ENCODE peak calls at places on chromosomes 6 and 20, in nine cellular contexts. One of them, this sample, is unnamed.

GRCh38 chr20:10713161-10713560 is 39.4 kb upstream of the JAG1 start:
- DNase-seq in CD8-positive, alpha-beta memory T cell: no peak
- DNase-seq in AG09309: no peak
- DNase-seq in sigmoid colon: no peak
- DNase-seq in breast epithelium: no peak
- DNase-seq in heart right ventricle: no peak
- DNase-seq in adrenal gland: no peak
- DNase-seq in brain microvascular endothelial cell: no peak
- DNase-seq in tibial artery: no peak
- DNase-seq in this sample: no peak

GRCh38 chr6:21264288-21264818 is 329.2 kb upstream of the SOX4 start:
- DNase-seq in brain microvascular endothelial cell: no peak
- DNase-seq in heart right ventricle: no peak
- DNase-seq in sigmoid colon: no peak
- DNase-seq in breast epithelium: no peak
- DNase-seq in CD8-positive, alpha-beta memory T cell: no peak
- DNase-seq in tibial artery: no peak
- DNase-seq in adrenal gland: no peak
- DNase-seq in AG09309: no peak
- DNase-seq in this sample: no peak

GRCh38 chr6:141610741-141611140 is 522.0 kb upstream of the GJE1 start:
- DNase-seq in heart right ventricle: no peak
- DNase-seq in breast epithelium: no peak
- DNase-seq in CD8-positive, alpha-beta memory T cell: no peak
- DNase-seq in tibial artery: no peak
- DNase-seq in adrenal gland: no peak
- DNase-seq in AG09309: no peak
- DNase-seq in sigmoid colon: no peak
- DNase-seq in brain microvascular endothelial cell: peak
- DNase-seq in this sample: peak

GRCh38 chr20:50635676-50636600 is 55.4 kb downstream of the RIPOR3 start:
- DNase-seq in adrenal gland: peak
- DNase-seq in sigmoid colon: peak
- DNase-seq in brain microvascular endothelial cell: peak
- DNase-seq in heart right ventricle: peak
- DNase-seq in breast epithelium: peak
- DNase-seq in CD8-positive, alpha-beta memory T cell: peak
- DNase-seq in tibial artery: no peak
- DNase-seq in AG09309: no peak
- DNase-seq in this sample: peak

GRCh38 chr6:165389534-165389933 is 80.1 kb upstream of the C6orf118 start:
- DNase-seq in adrenal gland: peak
- DNase-seq in brain microvascular endothelial cell: no peak
- DNase-seq in CD8-positive, alpha-beta memory T cell: no peak
- DNase-seq in breast epithelium: no peak
- DNase-seq in sigmoid colon: no peak
- DNase-seq in tibial artery: no peak
- DNase-seq in AG09309: no peak
- DNase-seq in heart right ventricle: no peak
- DNase-seq in this sample: no peak

GRCh38 chr20:13029687-13030510 is 21.1 kb downstream of the SPTLC3 start:
- DNase-seq in adrenal gland: peak
- DNase-seq in sigmoid colon: no peak
- DNase-seq in CD8-positive, alpha-beta memory T cell: no peak
- DNase-seq in AG09309: peak
- DNase-seq in brain microvascular endothelial cell: peak
- DNase-seq in heart right ventricle: no peak
- DNase-seq in breast epithelium: no peak
- DNase-seq in tibial artery: no peak
- DNase-seq in this sample: peak

GRCh38 chr6:75922226-75922625 is 150.2 kb downstream of the IMPG1 start:
- DNase-seq in CD8-positive, alpha-beta memory T cell: no peak
- DNase-seq in heart right ventricle: no peak
- DNase-seq in tibial artery: no peak
- DNase-seq in sigmoid colon: no peak
- DNase-seq in adrenal gland: no peak
- DNase-seq in breast epithelium: no peak
- DNase-seq in AG09309: no peak
- DNase-seq in brain microvascular endothelial cell: peak
- DNase-seq in this sample: peak

GRCh38 chr20:11063459-11063858 is 389.7 kb upstream of the JAG1 start:
- DNase-seq in adrenal gland: no peak
- DNase-seq in CD8-positive, alpha-beta memory T cell: no peak
- DNase-seq in AG09309: no peak
- DNase-seq in heart right ventricle: no peak
- DNase-seq in tibial artery: no peak
- DNase-seq in sigmoid colon: no peak
- DNase-seq in breast epithelium: no peak
- DNase-seq in brain microvascular endothelial cell: no peak
- DNase-seq in this sample: no peak

GRCh38 chr6:137705166-137706064 is 161.6 kb upstream of the TNFAIP3 start:
- DNase-seq in AG09309: no peak
- DNase-seq in sigmoid colon: peak
- DNase-seq in breast epithelium: no peak
- DNase-seq in brain microvascular endothelial cell: peak
- DNase-seq in tibial artery: peak
- DNase-seq in adrenal gland: peak
- DNase-seq in heart right ventricle: peak
- DNase-seq in CD8-positive, alpha-beta memory T cell: peak
- DNase-seq in this sample: peak

GRCh38 chr20:54438166-54438565 is 37.2 kb upstream of the DOK5 start:
- DNase-seq in adrenal gland: no peak
- DNase-seq in brain microvascular endothelial cell: no peak
- DNase-seq in heart right ventricle: no peak
- DNase-seq in breast epithelium: no peak
- DNase-seq in tibial artery: no peak
- DNase-seq in CD8-positive, alpha-beta memory T cell: no peak
- DNase-seq in sigmoid colon: no peak
- DNase-seq in AG09309: no peak
- DNase-seq in this sample: no peak

GRCh38 chr20:61391812-61392520 is 139.9 kb downstream of the CDH4 start:
- DNase-seq in adrenal gland: no peak
- DNase-seq in CD8-positive, alpha-beta memory T cell: no peak
- DNase-seq in breast epithelium: no peak
- DNase-seq in sigmoid colon: no peak
- DNase-seq in AG09309: no peak
- DNase-seq in brain microvascular endothelial cell: no peak
- DNase-seq in tibial artery: no peak
- DNase-seq in heart right ventricle: no peak
- DNase-seq in this sample: no peak

GRCh38 chr20:61387961-61388360 is 135.9 kb downstream of the CDH4 start:
- DNase-seq in heart right ventricle: no peak
- DNase-seq in AG09309: no peak
- DNase-seq in tibial artery: no peak
- DNase-seq in CD8-positive, alpha-beta memory T cell: no peak
- DNase-seq in adrenal gland: no peak
- DNase-seq in brain microvascular endothelial cell: no peak
- DNase-seq in sigmoid colon: no peak
- DNase-seq in breast epithelium: no peak
- DNase-seq in this sample: no peak

GRCh38 chr20:61391185-61391584 is 139.1 kb downstream of the CDH4 start:
- DNase-seq in AG09309: no peak
- DNase-seq in heart right ventricle: no peak
- DNase-seq in sigmoid colon: no peak
- DNase-seq in breast epithelium: no peak
- DNase-seq in tibial artery: no peak
- DNase-seq in brain microvascular endothelial cell: no peak
- DNase-seq in adrenal gland: no peak
- DNase-seq in CD8-positive, alpha-beta memory T cell: no peak
- DNase-seq in this sample: no peak

GRCh38 chr20:61387204-61387958 is 135.3 kb downstream of the CDH4 start:
- DNase-seq in CD8-positive, alpha-beta memory T cell: no peak
- DNase-seq in brain microvascular endothelial cell: peak
- DNase-seq in breast epithelium: no peak
- DNase-seq in AG09309: no peak
- DNase-seq in heart right ventricle: peak
- DNase-seq in tibial artery: no peak
- DNase-seq in sigmoid colon: no peak
- DNase-seq in adrenal gland: no peak
- DNase-seq in this sample: peak

DNA sequence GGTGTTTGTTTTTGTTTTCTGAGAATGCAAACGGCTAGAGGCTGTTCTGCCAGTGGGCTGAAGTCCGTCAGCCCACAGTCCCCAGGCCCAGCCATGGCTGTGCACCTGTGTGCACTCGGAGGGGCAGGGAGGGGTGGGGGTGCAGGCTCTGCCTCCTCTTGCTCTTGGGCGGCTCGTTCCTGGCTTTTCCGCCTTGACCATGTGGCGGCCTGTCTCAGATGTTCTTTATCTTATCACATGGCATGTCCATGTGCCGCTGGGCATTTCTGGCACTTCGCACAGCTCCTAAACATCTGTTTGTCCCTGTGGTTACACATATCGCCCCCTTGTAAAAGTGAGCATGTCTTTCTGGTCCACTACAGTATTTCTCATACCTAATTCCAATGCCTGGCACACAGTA is 137.0 kb downstream of the CDH4 start:
- DNase-seq in adrenal gland: no peak
- DNase-seq in brain microvascular endothelial cell: no peak
- DNase-seq in breast epithelium: no peak
- DNase-seq in CD8-positive, alpha-beta memory T cell: no peak
- DNase-seq in heart right ventricle: no peak
- DNase-seq in tibial artery: no peak
- DNase-seq in AG09309: no peak
- DNase-seq in sigmoid colon: no peak
- DNase-seq in this sample: no peak
- H3K4me3 ChIP-seq in adrenal gland: no peak
- H3K4me3 ChIP-seq in brain microvascular endothelial cell: no peak
- H3K4me3 ChIP-seq in breast epithelium: no peak
- H3K4me3 ChIP-seq in CD8-positive, alpha-beta memory T cell: no peak
- H3K4me3 ChIP-seq in heart right ventricle: no peak
- H3K4me3 ChIP-seq in tibial artery: no peak
- H3K4me3 ChIP-seq in AG09309: no peak
- H3K4me3 ChIP-seq in sigmoid colon: no peak
- H3K4me3 ChIP-seq in this sample: no peak

GRCh38 chr6:28545955-28546354 is 20.3 kb downstream of the GPX5 start:
- DNase-seq in CD8-positive, alpha-beta memory T cell: no peak
- DNase-seq in AG09309: no peak
- DNase-seq in heart right ventricle: no peak
- DNase-seq in brain microvascular endothelial cell: no peak
- DNase-seq in sigmoid colon: no peak
- DNase-seq in adrenal gland: no peak
- DNase-seq in tibial artery: no peak
- DNase-seq in breast epithelium: no peak
- DNase-seq in this sample: no peak

GRCh38 chr6:28543671-28544131 is 18.0 kb downstream of the GPX5 start:
- DNase-seq in heart right ventricle: no peak
- DNase-seq in tibial artery: no peak
- DNase-seq in sigmoid colon: no peak
- DNase-seq in CD8-positive, alpha-beta memory T cell: no peak
- DNase-seq in AG09309: no peak
- DNase-seq in brain microvascular endothelial cell: no peak
- DNase-seq in breast epithelium: no peak
- DNase-seq in adrenal gland: no peak
- DNase-seq in this sample: no peak

GRCh38 chr6:28541996-28542395 is 16.3 kb downstream of the GPX5 start:
- DNase-seq in heart right ventricle: no peak
- DNase-seq in sigmoid colon: no peak
- DNase-seq in adrenal gland: no peak
- DNase-seq in brain microvascular endothelial cell: no peak
- DNase-seq in CD8-positive, alpha-beta memory T cell: no peak
- DNase-seq in AG09309: no peak
- DNase-seq in tibial artery: no peak
- DNase-seq in breast epithelium: no peak
- DNase-seq in this sample: peak

GRCh38 chr6:28544211-28544610 is 18.5 kb downstream of the GPX5 start:
- DNase-seq in CD8-positive, alpha-beta memory T cell: no peak
- DNase-seq in AG09309: no peak
- DNase-seq in tibial artery: no peak
- DNase-seq in brain microvascular endothelial cell: no peak
- DNase-seq in breast epithelium: no peak
- DNase-seq in heart right ventricle: no peak
- DNase-seq in adrenal gland: no peak
- DNase-seq in sigmoid colon: no peak
- DNase-seq in this sample: peak

DNA sequence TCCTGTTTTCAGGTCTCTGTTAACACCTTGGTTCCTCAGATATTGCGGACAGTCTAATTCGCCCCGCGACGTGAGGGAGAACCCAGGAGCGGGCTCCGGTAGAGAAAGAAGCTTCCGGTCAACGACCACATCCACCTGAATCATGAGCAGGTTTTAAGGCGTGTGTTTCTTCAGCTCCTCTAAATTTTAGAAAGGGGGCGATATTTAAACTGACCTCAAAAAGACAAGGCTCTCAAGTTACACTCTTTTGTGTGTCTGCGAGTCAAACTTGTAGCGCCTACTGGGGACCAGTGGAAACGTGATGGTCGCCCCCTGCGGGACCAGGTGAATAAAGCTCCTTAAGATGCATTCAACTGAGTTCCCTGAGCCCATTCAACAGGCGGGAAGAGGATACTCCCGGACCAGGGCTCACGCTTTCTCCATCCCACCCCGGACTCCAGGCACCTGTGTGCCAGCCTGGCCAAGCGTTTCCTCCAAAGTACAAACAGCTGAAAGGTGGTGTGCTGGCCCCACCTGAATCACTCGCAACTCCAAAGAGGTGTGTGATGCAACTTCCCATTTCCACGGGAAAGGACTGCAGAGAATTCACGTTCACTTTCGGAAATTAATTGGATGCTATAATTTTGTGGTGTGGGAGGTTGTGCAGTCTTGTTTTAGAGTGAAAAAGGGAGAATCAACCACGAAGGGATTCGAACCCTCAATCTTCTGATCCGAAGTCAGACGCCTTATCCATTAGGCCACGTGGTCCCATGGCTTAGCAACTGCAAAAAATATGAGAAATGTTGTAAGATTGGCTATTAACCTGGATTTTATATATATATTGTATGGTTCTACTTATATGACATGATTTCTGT is 17.0 kb downstream of the GPX5 start:
- DNase-seq in AG09309: peak
- DNase-seq in adrenal gland: peak
- DNase-seq in brain microvascular endothelial cell: peak
- DNase-seq in CD8-positive, alpha-beta memory T cell: no peak
- DNase-seq in breast epithelium: no peak
- DNase-seq in heart right ventricle: no peak
- DNase-seq in tibial artery: no peak
- DNase-seq in sigmoid colon: no peak
- DNase-seq in this sample: peak
- H3K4me3 ChIP-seq in AG09309: no peak
- H3K4me3 ChIP-seq in adrenal gland: no peak
- H3K4me3 ChIP-seq in brain microvascular endothelial cell: peak
- H3K4me3 ChIP-seq in CD8-positive, alpha-beta memory T cell: peak
- H3K4me3 ChIP-seq in breast epithelium: no peak
- H3K4me3 ChIP-seq in heart right ventricle: no peak
- H3K4me3 ChIP-seq in tibial artery: no peak
- H3K4me3 ChIP-seq in sigmoid colon: no peak
- H3K4me3 ChIP-seq in this sample: no peak

GRCh38 chr6:7134999-7135735 is 27.4 kb downstream of the RREB1 start:
- DNase-seq in adrenal gland: no peak
- DNase-seq in CD8-positive, alpha-beta memory T cell: no peak
- DNase-seq in tibial artery: no peak
- DNase-seq in AG09309: no peak
- DNase-seq in brain microvascular endothelial cell: no peak
- DNase-seq in heart right ventricle: no peak
- DNase-seq in breast epithelium: no peak
- DNase-seq in sigmoid colon: no peak
- DNase-seq in this sample: no peak
- H3K4me3 ChIP-seq in adrenal gland: no peak
- H3K4me3 ChIP-seq in CD8-positive, alpha-beta memory T cell: no peak
- H3K4me3 ChIP-seq in tibial artery: no peak
- H3K4me3 ChIP-seq in AG09309: no peak
- H3K4me3 ChIP-seq in brain microvascular endothelial cell: no peak
- H3K4me3 ChIP-seq in heart right ventricle: no peak
- H3K4me3 ChIP-seq in breast epithelium: no peak
- H3K4me3 ChIP-seq in sigmoid colon: no peak
- H3K4me3 ChIP-seq in this sample: no peak

GRCh38 chr6:105522626-105523322 is 119.9 kb upstream of the PREP start:
- DNase-seq in tibial artery: no peak
- DNase-seq in AG09309: no peak
- DNase-seq in adrenal gland: no peak
- DNase-seq in CD8-positive, alpha-beta memory T cell: no peak
- DNase-seq in sigmoid colon: no peak
- DNase-seq in brain microvascular endothelial cell: peak
- DNase-seq in breast epithelium: no peak
- DNase-seq in heart right ventricle: no peak
- DNase-seq in this sample: no peak
- H3K4me3 ChIP-seq in tibial artery: no peak
- H3K4me3 ChIP-seq in AG09309: no peak
- H3K4me3 ChIP-seq in adrenal gland: no peak
- H3K4me3 ChIP-seq in CD8-positive, alpha-beta memory T cell: no peak
- H3K4me3 ChIP-seq in sigmoid colon: no peak
- H3K4me3 ChIP-seq in brain microvascular endothelial cell: no peak
- H3K4me3 ChIP-seq in breast epithelium: no peak
- H3K4me3 ChIP-seq in heart right ventricle: no peak
- H3K4me3 ChIP-seq in this sample: no peak